ENCODE peak calls at places on chromosome 12, in four cellular contexts. H is mucosa of gallbladder, I is Peyer's patch, A is NCI-H1105 treated with DMSO at 0.1 percent for 48 hours. O is an unnamed sample.

GRCh38 chr12:124684971-124685688 is 117.7 kb upstream of the NCOR2 start:
- DNase-seq in H (no peak), I (no peak), A (no peak), O (no peak)

GRCh38 chr12:63967781-63968180 is 123.3 kb downstream of the SRGAP1 start:
- DNase-seq in H (no peak), I (no peak), A (no peak), O (no peak)

GRCh38 chr12:6384499-6385436 is 806 bp downstream of the LTBR start:
- DNase-seq in H (no peak), I (peak; percentile 73), A (no peak), O (no peak)

GRCh38 chr12:15486859-15487258 is 164.6 kb downstream of the PTPRO start:
- DNase-seq in H (no peak), I (no peak), A (no peak), O (no peak)

GRCh38 chr12:119988788-119989618 is at the start of gene BICDL1:
- DNase-seq in H (peak; percentile 93), I (peak; percentile 96), A (peak; percentile 97), O (peak; percentile 95)

GRCh38 chr12:89882051-89882450 is 173.4 kb upstream of the ATP2B1 start:
- DNase-seq in H (no peak), I (no peak), A (no peak), O (no peak)

GRCh38 chr12:66187822-66188221 is 1.2 kb upstream of the IRAK3 start:
- DNase-seq in H (no peak), I (no peak), A (no peak), O (no peak)

GRCh38 chr12:30197392-30198047 is 413.8 kb upstream of the TMTC1 start:
- DNase-seq in H (no peak), I (no peak), A (no peak), O (no peak)

GRCh38 chr12:113088971-113089756 is 32.6 kb downstream of the DTX1 start:
- DNase-seq in H (no peak), I (no peak), A (no peak), O (peak; percentile 27)

GRCh38 chr12:46404225-46404631 is 31.7 kb upstream of the SLC38A2 start:
- DNase-seq in H (no peak), I (no peak), A (no peak), O (no peak)

GRCh38 chr12:40105265-40105514 is 691 bp downstream of the SLC2A13 start:
- DNase-seq in H (peak; percentile 40), I (peak; percentile 77), A (no peak), O (no peak)

GRCh38 chr12:92558241-92558773 is 144.5 kb upstream of the PLEKHG7 start:
- DNase-seq in H (no peak), I (no peak), A (no peak), O (no peak)

O was measured in T-helper 9 cell.